ENCODE peak calls at places on chromosomes 16 and 17, in four cellular contexts. T, F, E and I are unnamed samples.

GRCh38 chr17:55344514-55344997 is 77.1 kb downstream of the MMD start:
- DNase-seq in T (no peak), F (no peak), E (no peak), I (no peak)

GRCh38 chr16:17591655-17592405 is 121.1 kb upstream of the XYLT1 start:
- DNase-seq in T (no peak), F (no peak), E (no peak), I (no peak)

GRCh38 chr16:12775689-12776236 is 27.9 kb downstream of the CPPED1 start:
- DNase-seq in T (no peak), F (no peak), E (no peak), I (no peak)

GRCh38 chr16:86994215-86994614 is 323.0 kb downstream of the C16orf95 start:
- DNase-seq in T (peak; percentile 86), F (no peak), E (no peak), I (no peak)

GRCh38 chr17:43220511-43221125 is 7.8 kb downstream of the CCDC200 start:
- DNase-seq in T (no peak), F (no peak), E (no peak), I (no peak)

GRCh38 chr16:15856901-15857778 is at the start of gene MYH11:
- DNase-seq in T (peak; percentile 24), F (no peak), E (no peak), I (no peak)

GRCh38 chr17:269616-270514 is 82.7 kb downstream of the RPH3AL start:
- DNase-seq in T (peak; percentile 93), F (peak; percentile 9), E (no peak), I (no peak)

GRCh38 chr17:846901-847777 is 65.0 kb downstream of the MRM3 start:
- DNase-seq in T (no peak), F (no peak), E (no peak), I (no peak)

GRCh38 chr16:56643080-56643778 is 4.8 kb downstream of the MT1A start:
- DNase-seq in T (peak; percentile 78), F (no peak), E (peak; percentile 81), I (no peak)

GRCh38 chr16:31400191-31400590 is 7.1 kb downstream of the ITGAD start:
- DNase-seq in T (peak; percentile 92), F (no peak), E (no peak), I (no peak)

GRCh38 chr16:11359370-11359769 is 14.1 kb downstream of the RMI2 start:
- DNase-seq in T (no peak), F (no peak), E (no peak), I (peak; percentile 54)

GRCh38 chr17:41894791-41895331 is 23.9 kb downstream of the ACLY start:
- DNase-seq in T (no peak), F (no peak), E (no peak), I (no peak)

GRCh38 chr17:36971508-36971907 is 22.8 kb downstream of the AATF start:
- DNase-seq in T (no peak), F (no peak), E (no peak), I (no peak)

GRCh38 chr16:85400305-85401205 is 212.6 kb upstream of the GSE1 start:
- DNase-seq in T (no peak), F (peak; percentile 13), E (peak; percentile 12), I (no peak)

GRCh38 chr17:58621174-58621573 is 70.7 kb downstream of the TEX14 start:
- DNase-seq in T (no peak), F (no peak), E (no peak), I (no peak)

GRCh38 chr16:556479-557173 is 3.6 kb upstream of the PRR35 start:
- DNase-seq in T (no peak), F (no peak), E (no peak), I (no peak)

GRCh38 chr16:86718118-86718517 is 139.8 kb downstream of the FOXL1 start:
- DNase-seq in T (no peak), F (no peak), E (no peak), I (peak; percentile 19)

GRCh38 chr17:32807577-32807976 is 69.3 kb downstream of the MYO1D start:
- DNase-seq in T (no peak), F (no peak), E (no peak), I (no peak)

GRCh38 chr17:1515640-1516402 is 591 bp downstream of the INPP5K start:
- DNase-seq in T (peak; percentile 83), F (peak; percentile 53), E (peak; percentile 55), I (peak; percentile 80)

GRCh38 chr17:39623356-39623950 is 3.3 kb upstream of the PPP1R1B start:
- DNase-seq in T (peak; percentile 80), F (peak; percentile 91), E (peak; percentile 85), I (peak; percentile 90)

GRCh38 chr17:12918132-12918531 is 99.7 kb downstream of the ELAC2 start:
- DNase-seq in T (no peak), F (no peak), E (no peak), I (peak; percentile 28)

GRCh38 chr16:88505405-88506082 is 52.5 kb downstream of the ZFPM1 start:
- DNase-seq in T (peak; percentile 32), F (peak; percentile 62), E (no peak), I (no peak)

GRCh38 chr16:85463228-85463611 is 149.9 kb upstream of the GSE1 start:
- DNase-seq in T (peak; percentile 76), F (no peak), E (no peak), I (no peak)

GRCh38 chr17:42519546-42520444 is 16.2 kb upstream of the NAGLU start:
- DNase-seq in T (no peak), F (peak; percentile 90), E (peak; percentile 94), I (peak; percentile 83)

GRCh38 chr16:50696575-50697420 is 3.4 kb downstream of the NOD2 start:
- DNase-seq in T (peak; percentile 51), F (peak; percentile 55), E (peak; percentile 90), I (peak; percentile 81)

GRCh38 chr17:79814966-79815835 is 18.3 kb upstream of the CBX8 start:
- DNase-seq in T (no peak), F (no peak), E (no peak), I (no peak)

GRCh38 chr17:77140878-77141767 is at the start of gene SEC14L1:
- DNase-seq in T (peak; percentile 62), F (peak; percentile 57), E (peak; percentile 56), I (peak; percentile 40)

GRCh38 chr17:13597723-13598347 is 3.9 kb downstream of the HS3ST3A1 start:
- DNase-seq in T (peak; percentile 74), F (peak; percentile 26), E (peak; percentile 27), I (no peak)

GRCh38 chr16:72172105-72173034 is at the start of gene PMFBP1:
- DNase-seq in T (peak; percentile 98), F (peak; percentile 37), E (peak; percentile 28), I (peak; percentile 23)

GRCh38 chr17:57755479-57756070 is 10.5 kb upstream of the CCDC182 start:
- DNase-seq in T (no peak), F (no peak), E (no peak), I (no peak)

GRCh38 chr16:67506468-67506867 is 22.2 kb upstream of the RIPOR1 start:
- DNase-seq in T (no peak), F (no peak), E (no peak), I (no peak)

GRCh38 chr16:24723663-24724062 is 5.8 kb upstream of the TNRC6A start:
- DNase-seq in T (no peak), F (no peak), E (no peak), I (no peak)

GRCh38 chr17:66724581-66725341 is 110.2 kb upstream of the CACNG5 start:
- DNase-seq in T (no peak), F (no peak), E (no peak), I (no peak)

GRCh38 chr16:50942143-50942542 is 200.3 kb downstream of the CYLD start:
- DNase-seq in T (no peak), F (no peak), E (no peak), I (no peak)

GRCh38 chr16:14505846-14506245 is 124.2 kb downstream of the PARN start:
- DNase-seq in T (no peak), F (no peak), E (no peak), I (no peak)

GRCh38 chr17:77566566-77566965 is 391.9 kb upstream of the TNRC6C start:
- DNase-seq in T (no peak), F (no peak), E (no peak), I (no peak)

GRCh38 chr16:6804461-6804860 is 528.2 kb upstream of the RBFOX1 start:
- DNase-seq in T (no peak), F (no peak), E (no peak), I (no peak)

GRCh38 chr17:60671482-60671881 is 6.2 kb upstream of the BCAS3 start:
- DNase-seq in T (no peak), F (no peak), E (no peak), I (no peak)

GRCh38 chr17:8800656-8801055 is 1.5 kb upstream of the MFSD6L start:
- DNase-seq in T (no peak), F (no peak), E (no peak), I (no peak)

GRCh38 chr17:8801135-8801840 is 2.1 kb upstream of the MFSD6L start:
- DNase-seq in T (no peak), F (no peak), E (no peak), I (no peak)

GRCh38 chr17:8807070-8807550 is 7.9 kb upstream of the MFSD6L start:
- DNase-seq in T (peak; percentile 72), F (no peak), E (no peak), I (peak; percentile 25)

GRCh38 chr17:8806206-8807069 is 7.3 kb upstream of the MFSD6L start:
- DNase-seq in T (no peak), F (no peak), E (no peak), I (no peak)

GRCh38 chr17:8803531-8804416 is 4.6 kb upstream of the MFSD6L start:
- DNase-seq in T (peak; percentile 11), F (no peak), E (no peak), I (no peak)
- TF ChIP-seq POLR2A in T (no peak), F (no peak), E (no peak), I (no peak)

GRCh38 chr16:3027488-3027795 is 3.6 kb downstream of the THOC6 start:
- DNase-seq in T (no peak), F (no peak), E (no peak), I (no peak)

GRCh38 chr16:3026609-3027487 is 3.0 kb downstream of the THOC6 start:
- DNase-seq in T (no peak), F (peak; percentile 28), E (no peak), I (no peak)

GRCh38 chr16:3028716-3029319 is 5.0 kb downstream of the THOC6 start:
- DNase-seq in T (no peak), F (peak; percentile 19), E (no peak), I (no peak)

GRCh38 chr16:3029499-3030127 is 5.8 kb downstream of the THOC6 start:
- DNase-seq in T (peak; percentile 56), F (peak; percentile 18), E (no peak), I (no peak)

GRCh38 chr16:3027983-3028715 is 4.3 kb downstream of the THOC6 start:
- DNase-seq in T (peak; percentile 86), F (peak; percentile 91), E (peak; percentile 85), I (peak; percentile 94)
- TF ChIP-seq POLR2A in T (no peak), F (peak; percentile 22), E (no peak), I (no peak)

DNA sequence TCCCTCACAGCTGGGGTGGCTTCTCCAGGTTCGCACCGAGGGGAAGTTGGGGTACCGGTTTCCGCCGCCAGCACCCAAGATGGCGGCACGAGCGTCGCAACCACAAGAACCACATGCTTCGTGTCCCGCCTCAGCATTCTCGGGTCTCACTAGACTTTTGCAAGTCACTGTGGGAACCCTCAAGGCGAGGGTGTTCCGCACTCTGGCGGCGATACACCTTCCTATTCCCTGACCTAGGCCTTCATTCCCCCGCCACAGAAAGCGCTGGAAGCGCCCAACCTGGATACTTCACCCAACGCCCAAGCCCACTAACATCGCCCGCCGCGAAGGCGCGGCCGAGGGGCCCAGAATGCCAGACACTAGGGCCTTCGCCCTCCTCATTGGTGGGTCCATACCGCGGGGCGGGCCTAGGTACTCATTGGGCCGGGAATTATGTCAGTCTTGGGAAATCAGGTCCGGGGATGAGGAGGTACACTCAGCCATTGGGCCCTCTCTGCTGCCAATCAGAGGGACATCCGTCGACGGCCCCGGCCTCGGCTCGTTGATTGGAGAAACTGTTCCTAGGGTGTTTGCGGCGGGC is 328 bp upstream of the NFE2L1 start:
- DNase-seq in T (peak; percentile 100), F (peak; percentile 99), E (peak; percentile 100), I (peak; percentile 97)
- TF ChIP-seq POLR2A in T (peak; percentile 93), F (peak; percentile 90), E (peak; percentile 56), I (peak; percentile 60)

GRCh38 chr17:29591737-29592624 is 951 bp upstream of the ANKRD13B start:
- DNase-seq in T (peak; percentile 96), F (peak; percentile 86), E (peak; percentile 88), I (peak; percentile 83)
- TF ChIP-seq POLR2A in T (no peak), F (peak; percentile 5), E (peak; percentile 14), I (no peak)